ENCODE peak calls at places on chromosomes 5 and 9, in ten cellular contexts. Q is NCI-H345; I is choroid plexus epithelial cell; V is activated T-cell treated with anti-CD3 and anti-CD28 coated beads, Interleukin-2, amount 50 U/mL, for 48 hours; F is AG04450; K is mammary epithelial cell; U is nephron progenitor cell; N is endothelial cell; Y is progenitor cell of endocrine pancreas; J is non-pigmented ciliary epithelial cell. O is an unnamed sample.

GRCh38 chr5:72366324-72366976 is 46.3 kb downstream of the PTCD2 start:
- DNase-seq in N (peak), J (peak), V (no peak), Y (peak), U (peak), I (peak), K (peak), F (peak), Q (peak), O (peak)

GRCh38 chr9:33809506-33809905 is 7.5 kb upstream of the UBE2R2 start:
- DNase-seq in N (no peak), J (no peak), V (no peak), Q (no peak), Y (no peak), I (peak), U (no peak), F (no peak), K (no peak), O (no peak)

GRCh38 chr5:57335092-57335491 is 147.5 kb downstream of the ACTBL2 start:
- DNase-seq in N (no peak), Y (no peak), Q (no peak), V (no peak), K (peak), F (peak), U (no peak), I (peak), J (peak), O (peak)

GRCh38 chr9:74036549-74037231 is 460.4 kb upstream of the RORB start:
- DNase-seq in Q (no peak), I (no peak), F (no peak), Y (no peak), J (peak), N (no peak), K (no peak), V (no peak), U (no peak), O (no peak)

GRCh38 chr9:130835441-130836298 is 616 bp downstream of the ABL1 start:
- DNase-seq in N (peak), K (peak), F (no peak), I (peak), V (peak), J (no peak), U (peak), Q (peak), Y (no peak), O (no peak)

GRCh38 chr5:160333726-160334125 is 21.4 kb upstream of the CCNJL start:
- DNase-seq in K (peak), Q (no peak), I (peak), J (no peak), Y (no peak), U (no peak), F (no peak), V (no peak), N (no peak), O (no peak)

GRCh38 chr5:179612577-179613459 is 10.7 kb downstream of the HNRNPH1 start:
- DNase-seq in K (no peak), F (no peak), Y (no peak), V (peak), J (no peak), U (no peak), N (no peak), I (no peak), Q (no peak), O (no peak)

GRCh38 chr9:17878810-17879370 is 300.0 kb downstream of the SH3GL2 start:
- DNase-seq in F (no peak), Q (no peak), Y (no peak), J (no peak), V (no peak), K (no peak), U (no peak), I (no peak), N (no peak), O (no peak)

GRCh38 chr9:136020206-136020605 is 59.0 kb upstream of the UBAC1 start:
- DNase-seq in I (no peak), V (no peak), Y (no peak), Q (no peak), U (no peak), J (no peak), K (no peak), F (no peak), N (no peak), O (no peak)

GRCh38 chr9:113999256-114000062 is 78.6 kb downstream of the AMBP start:
- DNase-seq in K (no peak), Q (no peak), J (no peak), I (no peak), Y (peak), V (no peak), N (no peak), U (no peak), F (no peak), O (no peak)

GRCh38 chr9:118961857-118962256 is 407.4 kb downstream of the BRINP1 start:
- DNase-seq in U (no peak), Y (no peak), K (peak), Q (no peak), F (no peak), I (peak), N (no peak), J (peak), V (no peak), O (peak)

GRCh38 chr5:123083298-123083697 is 5.7 kb upstream of the PRDM6 start:
- DNase-seq in J (no peak), I (no peak), F (no peak), V (no peak), N (no peak), K (no peak), Q (no peak), U (no peak), Y (no peak), O (no peak)

GRCh38 chr5:127012933-127013332 is 17.4 kb downstream of the MARCHF3 start:
- DNase-seq in K (peak), Q (no peak), Y (no peak), J (no peak), F (no peak), V (no peak), I (peak), U (no peak), N (no peak), O (peak)

GRCh38 chr5:115553082-115553481 is 8.5 kb upstream of the FEM1C start:
- DNase-seq in U (no peak), Y (no peak), V (no peak), I (no peak), N (no peak), J (no peak), K (no peak), F (no peak), Q (no peak), O (peak)

GRCh38 chr9:19104528-19105282 is 2.0 kb upstream of the HAUS6 start:
- DNase-seq in U (no peak), V (no peak), J (no peak), F (no peak), N (no peak), Y (no peak), Q (no peak), K (peak), I (no peak), O (peak)

GRCh38 chr5:13992795-13993194 is 48.3 kb upstream of the DNAH5 start:
- DNase-seq in Q (no peak), J (no peak), K (no peak), V (no peak), F (no peak), I (no peak), Y (no peak), U (no peak), N (no peak), O (no peak)

GRCh38 chr9:133632806-133633680 is 3.1 kb upstream of the DBH start:
- DNase-seq in Q (peak), J (no peak), K (no peak), V (no peak), F (no peak), N (no peak), U (no peak), I (no peak), Y (no peak), O (no peak)

GRCh38 chr9:68775003-68775730 is 70.1 kb downstream of the PIP5K1B start:
- DNase-seq in F (no peak), K (peak), U (no peak), Y (no peak), V (no peak), N (no peak), I (peak), Q (no peak), J (no peak), O (no peak)

GRCh38 chr9:137604345-137605145 is 941 bp upstream of the ARRDC1 start:
- DNase-seq in V (no peak), Y (no peak), I (no peak), N (no peak), K (no peak), U (no peak), Q (peak), F (no peak), J (no peak), O (no peak)

GRCh38 chr9:99824378-99825157 is 2.9 kb downstream of the NR4A3 start:
- DNase-seq in K (no peak), J (no peak), Q (no peak), F (no peak), I (peak), Y (peak), V (peak), N (peak), U (peak), O (no peak)

GRCh38 chr9:82117025-82117424 is 128.5 kb downstream of the SPATA31D1 start:
- DNase-seq in J (no peak), U (no peak), I (peak), K (no peak), V (no peak), Q (no peak), F (no peak), Y (no peak), N (no peak), O (no peak)

GRCh38 chr9:107742531-107743309 is 253.2 kb upstream of the KLF4 start:
- DNase-seq in V (no peak), Q (no peak), N (no peak), Y (no peak), F (no peak), U (no peak), J (no peak), K (no peak), I (no peak), O (no peak)

GRCh38 chr9:111375817-111376564 is 46.0 kb upstream of the OR2K2 start:
- DNase-seq in V (no peak), Y (no peak), K (peak), F (no peak), Q (no peak), N (no peak), U (no peak), I (peak), J (no peak), O (peak)

GRCh38 chr5:126884269-126884819 is 107.4 kb downstream of the LMNB1 start:
- DNase-seq in N (no peak), Y (no peak), I (peak), F (peak), V (no peak), Q (no peak), U (no peak), J (peak), K (peak), O (peak)

GRCh38 chr5:9149988-9150387 is 395.9 kb downstream of the SEMA5A start:
- DNase-seq in U (no peak), V (no peak), K (peak), I (no peak), Q (no peak), J (peak), F (peak), Y (no peak), N (no peak), O (peak)

GRCh38 chr5:55650391-55650790 is 61.7 kb downstream of the SLC38A9 start:
- DNase-seq in U (no peak), N (no peak), F (no peak), I (peak), V (no peak), K (peak), Y (no peak), J (peak), Q (no peak), O (no peak)

GRCh38 chr5:107157811-107158210 is 512.9 kb downstream of the EFNA5 start:
- DNase-seq in J (no peak), U (no peak), V (no peak), Y (no peak), N (no peak), F (no peak), I (no peak), Q (no peak), K (no peak), O (no peak)

GRCh38 chr9:311837-312236 is 97.2 kb downstream of the DOCK8 start:
- DNase-seq in Q (no peak), K (no peak), I (no peak), F (no peak), U (no peak), V (no peak), Y (no peak), N (no peak), J (no peak), O (no peak)

GRCh38 chr5:16774806-16775205 is 158.0 kb upstream of the RETREG1 start:
- DNase-seq in J (no peak), F (peak), N (no peak), I (peak), V (no peak), U (no peak), Q (peak), K (no peak), Y (no peak), O (no peak)

GRCh38 chr5:78896128-78896527 is 89.0 kb downstream of the ARSB start:
- DNase-seq in Y (no peak), Q (no peak), U (no peak), I (peak), N (no peak), J (no peak), F (peak), K (peak), V (no peak), O (peak)

GRCh38 chr5:75566710-75567309 is 44.4 kb upstream of the ANKDD1B start:
- DNase-seq in N (no peak), Q (peak), Y (no peak), I (peak), F (peak), K (peak), V (peak), U (no peak), J (peak), O (peak)

O was measured in foreskin keratinocyte.